ENCODE peak calls at places on chromosome 10, in six cellular contexts. D is choroid plexus epithelial cell; C is right cardiac atrium; X is stimulated activated CD8-positive, alpha-beta memory T cell treated with anti-CD3 and anti-CD28 coated beads, Interleukin-7, amount 100 ng/mL, for 1 hour; I is activated CD4-positive, alpha-beta T cell treated with anti-CD3 and anti-CD28 coated beads, Interleukin-2, amount 50 U/mL, for 48 hours; R is germinal center. W is an unnamed sample.

GRCh38 chr10:44278669-44279337 is 106.1 kb downstream of the CXCL12 start:
- DNase-seq in D (no peak), C (no peak), X (no peak), I (no peak), R (no peak), W (no peak)

GRCh38 chr10:82176571-82176970 is 301.6 kb downstream of the NRG3 start:
- DNase-seq in D (no peak), C (no peak), X (no peak), I (no peak), R (no peak), W (no peak)

GRCh38 chr10:86536294-86536861 is 14.8 kb upstream of the WAPL start:
- DNase-seq in D (no peak), C (no peak), X (peak; percentile 13), I (peak; percentile 39), R (peak; percentile 54), W (no peak)

GRCh38 chr10:72029414-72029813 is 58.9 kb downstream of the SPOCK2 start:
- DNase-seq in D (no peak), C (no peak), X (no peak), I (no peak), R (no peak), W (no peak)

GRCh38 chr10:116208999-116209398 is 64.0 kb downstream of the GFRA1 start:
- DNase-seq in D (no peak), C (no peak), X (no peak), I (no peak), R (no peak), W (no peak)

GRCh38 chr10:132322621-132323048 is 9.4 kb upstream of the LRRC27 start:
- DNase-seq in D (peak; percentile 75), C (no peak), X (no peak), I (no peak), R (no peak), W (no peak)

GRCh38 chr10:36765777-36766176 is 359.6 kb upstream of the ANKRD30A start:
- DNase-seq in D (peak; percentile 74), C (no peak), X (no peak), I (no peak), R (no peak), W (no peak)

GRCh38 chr10:81784111-81784597 is 90.8 kb upstream of the NRG3 start:
- DNase-seq in D (no peak), C (no peak), X (no peak), I (no peak), R (no peak), W (no peak)

GRCh38 chr10:102652170-102652926 is 8.1 kb downstream of the TRIM8 start:
- DNase-seq in D (no peak), C (peak; percentile 5), X (no peak), I (no peak), R (peak; percentile 60), W (no peak)

GRCh38 chr10:6173203-6173602 is 29.5 kb upstream of the PFKFB3 start:
- DNase-seq in D (no peak), C (no peak), X (no peak), I (peak; percentile 62), R (no peak), W (no peak)

GRCh38 chr10:78335691-78336401 is 302.2 kb downstream of the RPS24 start:
- DNase-seq in D (peak; percentile 5), C (peak; percentile 46), X (no peak), I (no peak), R (no peak), W (no peak)

GRCh38 chr10:110822065-110822707 is 49.5 kb upstream of the PDCD4 start:
- DNase-seq in D (no peak), C (no peak), X (no peak), I (no peak), R (no peak), W (no peak)

W was measured in D341Med.